ENCODE peak calls at places on chromosome 19, in eight cellular contexts. V, Q, W, A, U, R, F and H are unnamed samples.

GRCh38 chr19:6319376-6319775 is 14.0 kb downstream of the ACER1 start:
- DNase-seq in V (no peak), Q (no peak), W (no peak), A (no peak), U (no peak), R (no peak), F (no peak), H (no peak)

GRCh38 chr19:16861875-16862274 is 26.9 kb upstream of the F2RL3 start:
- DNase-seq in V (no peak), Q (no peak), W (no peak), A (no peak), U (no peak), R (no peak), F (no peak), H (no peak)

GRCh38 chr19:56253737-56254136 is 18.8 kb upstream of the EDDM13 start:
- DNase-seq in V (peak), Q (no peak), W (peak), A (peak), U (no peak), R (no peak), F (peak), H (peak)

GRCh38 chr19:2668188-2668763 is 34.2 kb downstream of the GNG7 start:
- DNase-seq in V (no peak), Q (no peak), W (no peak), A (no peak), U (no peak), R (no peak), F (no peak), H (no peak)

GRCh38 chr19:49421039-49421877 is 2.0 kb downstream of the PTH2 start:
- DNase-seq in V (peak), Q (peak), W (peak), A (peak), U (peak), R (peak), F (peak), H (peak)

GRCh38 chr19:30349131-30349730 is 23.0 kb upstream of the ZNF536 start:
- DNase-seq in V (no peak), Q (no peak), W (no peak), A (no peak), U (no peak), R (no peak), F (no peak), H (no peak)

GRCh38 chr19:16111909-16112752 is 442 bp downstream of the RAB8A start:
- DNase-seq in V (no peak), Q (no peak), W (no peak), A (no peak), U (no peak), R (no peak), F (no peak), H (no peak)

GRCh38 chr19:21482863-21483276 is 22.5 kb upstream of the ZNF429 start:
- DNase-seq in V (peak), Q (peak), W (peak), A (peak), U (peak), R (peak), F (no peak), H (no peak)

GRCh38 chr19:43152217-43152616 is 34.1 kb downstream of the PSG5 start:
- DNase-seq in V (no peak), Q (no peak), W (no peak), A (peak), U (no peak), R (no peak), F (no peak), H (no peak)

GRCh38 chr19:9835507-9835949 is 410 bp downstream of the PIN1 start:
- DNase-seq in V (no peak), Q (no peak), W (no peak), A (no peak), U (no peak), R (no peak), F (no peak), H (no peak)

GRCh38 chr19:35262101-35262761 is 6.5 kb upstream of the USF2 start:
- DNase-seq in V (no peak), Q (no peak), W (no peak), A (no peak), U (no peak), R (peak), F (no peak), H (no peak)

GRCh38 chr19:47790398-47790814 is 11.9 kb downstream of the SELENOW start:
- DNase-seq in V (peak), Q (peak), W (peak), A (peak), U (peak), R (peak), F (peak), H (peak)

GRCh38 chr19:23263870-23264590 is 13.8 kb upstream of the ZNF724 start:
- DNase-seq in V (no peak), Q (no peak), W (no peak), A (no peak), U (no peak), R (no peak), F (peak), H (no peak)

GRCh38 chr19:52590728-52591127 is 20.6 kb downstream of the ZNF701 start:
- DNase-seq in V (no peak), Q (no peak), W (no peak), A (no peak), U (no peak), R (no peak), F (no peak), H (no peak)

GRCh38 chr19:15748239-15748638 is 10.5 kb downstream of the OR10H3 start:
- DNase-seq in V (no peak), Q (no peak), W (no peak), A (no peak), U (no peak), R (no peak), F (no peak), H (no peak)

GRCh38 chr19:30545752-30546151 is 173.6 kb downstream of the ZNF536 start:
- DNase-seq in V (no peak), Q (no peak), W (no peak), A (no peak), U (no peak), R (no peak), F (no peak), H (no peak)

GRCh38 chr19:19033426-19034203 is at the start of the genes ARMC6 and SUGP2:
- DNase-seq in V (peak), Q (peak), W (peak), A (peak), U (peak), R (peak), F (peak), H (peak)
- TF ChIP-seq CTCF in V (no peak), Q (no peak), W (no peak), A (no peak), U (peak), R (peak), F (no peak), H (no peak)

GRCh38 chr19:14435320-14436050 is 2.4 kb downstream of the PKN1 start:
- DNase-seq in V (no peak), Q (no peak), W (no peak), A (no peak), U (no peak), R (no peak), F (no peak), H (no peak)
- H3K4me3 ChIP-seq in V (no peak), Q (peak), W (no peak), A (no peak), U (peak), R (peak), F (no peak), H (peak)

DNA sequence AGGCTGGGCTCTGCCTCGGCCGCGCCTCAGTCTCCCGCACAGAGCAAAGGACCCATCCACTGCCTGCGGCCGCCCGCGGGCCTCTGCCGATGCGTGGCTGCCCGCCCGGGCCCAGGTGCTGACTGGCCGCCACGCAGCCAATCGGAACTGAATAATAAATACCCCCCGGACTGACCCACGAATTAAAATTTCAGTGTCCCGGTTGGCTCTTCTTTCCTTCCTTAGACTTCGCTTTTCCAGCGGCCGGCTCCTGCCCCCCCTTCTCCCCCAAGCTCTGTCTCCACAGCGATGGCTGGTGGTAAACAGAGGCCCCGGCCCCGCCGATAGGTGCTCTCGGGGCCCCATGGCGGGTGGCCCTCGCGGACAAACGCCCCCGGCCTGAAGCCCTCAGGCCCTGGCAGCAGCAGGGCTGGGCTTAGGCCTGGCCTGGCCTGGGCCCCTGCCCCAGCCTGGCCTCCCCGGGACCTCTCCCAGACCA is 2.6 kb downstream of the ZBTB7A start:
- DNase-seq in V (no peak), Q (peak), W (no peak), A (peak), U (peak), R (no peak), F (no peak), H (peak)
- TF ChIP-seq CTCF in V (no peak), Q (no peak), W (no peak), A (no peak), U (no peak), R (no peak), F (no peak), H (no peak)

GRCh38 chr19:585551-586110 is 4.0 kb upstream of the HCN2 start:
- DNase-seq in V (no peak), Q (no peak), W (no peak), A (no peak), U (no peak), R (no peak), F (no peak), H (peak)
- H3K4me3 ChIP-seq in V (no peak), Q (no peak), W (no peak), A (no peak), U (no peak), R (no peak), F (no peak), H (no peak)

GRCh38 chr19:42089772-42090171 is 13.8 kb downstream of the ZNF574 start:
- DNase-seq in V (no peak), Q (no peak), W (no peak), A (no peak), U (no peak), R (no peak), F (no peak), H (no peak)

GRCh38 chr19:42089191-42089750 is 13.3 kb downstream of the ZNF574 start:
- DNase-seq in V (no peak), Q (no peak), W (no peak), A (no peak), U (no peak), R (no peak), F (no peak), H (no peak)

GRCh38 chr19:42092350-42092749 is 16.4 kb downstream of the ZNF574 start:
- DNase-seq in V (no peak), Q (no peak), W (peak), A (peak), U (no peak), R (no peak), F (peak), H (peak)

GRCh38 chr19:42091300-42092266 is 15.6 kb downstream of the ZNF574 start:
- DNase-seq in V (no peak), Q (no peak), W (no peak), A (peak), U (no peak), R (no peak), F (peak), H (peak)

GRCh38 chr19:42090687-42091086 is 14.7 kb downstream of the ZNF574 start:
- DNase-seq in V (no peak), Q (no peak), W (no peak), A (no peak), U (no peak), R (no peak), F (no peak), H (no peak)
- TF ChIP-seq CTCF in V (no peak), Q (no peak), W (no peak), A (no peak), U (no peak), R (no peak), F (no peak), H (no peak)

GRCh38 chr19:45040059-45040767 is 1.4 kb downstream of the CLASRP start:
- DNase-seq in V (no peak), Q (no peak), W (peak), A (no peak), U (no peak), R (no peak), F (no peak), H (no peak)
- H3K4me3 ChIP-seq in V (peak), Q (peak), W (peak), A (peak), U (peak), R (peak), F (peak), H (peak)

DNA sequence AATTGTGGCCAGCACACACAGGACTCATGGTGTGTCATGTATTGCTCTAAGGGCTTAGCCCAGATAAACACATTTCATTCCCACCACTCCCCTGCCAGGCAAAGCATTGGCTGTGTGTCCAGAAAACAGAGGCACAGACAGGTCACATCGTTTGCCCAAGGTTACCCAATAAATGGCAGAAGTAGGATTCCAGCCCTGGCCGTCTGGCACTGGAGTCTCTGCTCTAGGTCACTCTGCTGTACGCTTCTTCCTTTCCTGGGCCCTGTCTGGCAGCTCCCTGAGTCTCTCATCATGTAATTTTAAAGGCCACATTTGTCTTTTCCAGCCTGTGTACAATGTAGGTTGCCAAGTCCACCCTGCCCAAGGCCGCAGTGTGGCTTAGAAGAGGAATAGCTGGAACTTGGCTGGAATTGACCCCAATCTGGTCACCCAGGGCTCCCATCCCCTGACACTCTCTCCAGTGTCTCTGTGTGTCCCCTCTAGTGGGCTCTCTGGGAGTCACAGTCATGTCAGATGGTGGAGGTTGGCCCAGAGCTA is 264.5 kb upstream of the TSHZ3 start:
- DNase-seq in V (no peak), Q (no peak), W (no peak), A (no peak), U (no peak), R (no peak), F (peak), H (no peak)
- TF ChIP-seq CTCF in V (no peak), Q (no peak), W (no peak), A (no peak), U (no peak), R (peak), F (no peak), H (no peak)